ENCODE peak calls at places on chromosome 13, in five cellular contexts. J is HEK293T, E is NT2/D1, P is HepG2, L is GM12878. Y is an unnamed sample.

GRCh38 chr13:65725001-65725400 is 1505.1 kb downstream of the PCDH9 start:
- DNase-seq in P (no peak), J (no peak), E (no peak), L (no peak), Y (no peak)

GRCh38 chr13:32007494-32007893 is 24.1 kb upstream of the FRY start:
- DNase-seq in E (no peak), J (no peak), L (no peak), P (no peak), Y (no peak)

GRCh38 chr13:98018293-98018692 is 64.8 kb downstream of the IPO5 start:
- DNase-seq in L (no peak), E (no peak), J (no peak), P (no peak), Y (no peak)

GRCh38 chr13:28138756-28139470 is 568 bp downstream of the PAN3 start:
- DNase-seq in P (peak; percentile 75), E (no peak), J (peak; percentile 69), L (peak; percentile 80), Y (peak; percentile 86)

GRCh38 chr13:101916108-101916757 is 463.8 kb downstream of the ITGBL1 start:
- DNase-seq in E (peak; percentile 66), P (no peak), L (no peak), J (peak; percentile 19), Y (peak; percentile 43)

GRCh38 chr13:104833221-104833620 is 1702.2 kb downstream of the EFNB2 start:
- DNase-seq in E (no peak), J (no peak), P (no peak), L (no peak), Y (no peak)

GRCh38 chr13:73090116-73090811 is 31.5 kb downstream of the KLF5 start:
- DNase-seq in J (peak; percentile 53), L (no peak), E (peak; percentile 59), P (peak; percentile 95), Y (peak; percentile 60)

GRCh38 chr13:110134801-110135200 is 172.2 kb downstream of the COL4A1 start:
- DNase-seq in L (no peak), P (no peak), E (no peak), J (no peak), Y (no peak)

GRCh38 chr13:48906200-48906599 is 69.5 kb upstream of the FNDC3A start:
- DNase-seq in E (no peak), J (no peak), L (no peak), P (no peak), Y (no peak)

GRCh38 chr13:53200075-53200474 is 171.5 kb downstream of the OLFM4 start:
- DNase-seq in P (no peak), J (no peak), L (no peak), E (no peak), Y (no peak)

GRCh38 chr13:69619651-69620050 is 488.0 kb upstream of the ATXN8OS start:
- DNase-seq in E (no peak), J (no peak), P (no peak), L (no peak), Y (no peak)

GRCh38 chr13:93977986-93978385 is 501.5 kb downstream of the DCT start:
- DNase-seq in P (no peak), L (no peak), J (no peak), E (no peak), Y (no peak)

DNA sequence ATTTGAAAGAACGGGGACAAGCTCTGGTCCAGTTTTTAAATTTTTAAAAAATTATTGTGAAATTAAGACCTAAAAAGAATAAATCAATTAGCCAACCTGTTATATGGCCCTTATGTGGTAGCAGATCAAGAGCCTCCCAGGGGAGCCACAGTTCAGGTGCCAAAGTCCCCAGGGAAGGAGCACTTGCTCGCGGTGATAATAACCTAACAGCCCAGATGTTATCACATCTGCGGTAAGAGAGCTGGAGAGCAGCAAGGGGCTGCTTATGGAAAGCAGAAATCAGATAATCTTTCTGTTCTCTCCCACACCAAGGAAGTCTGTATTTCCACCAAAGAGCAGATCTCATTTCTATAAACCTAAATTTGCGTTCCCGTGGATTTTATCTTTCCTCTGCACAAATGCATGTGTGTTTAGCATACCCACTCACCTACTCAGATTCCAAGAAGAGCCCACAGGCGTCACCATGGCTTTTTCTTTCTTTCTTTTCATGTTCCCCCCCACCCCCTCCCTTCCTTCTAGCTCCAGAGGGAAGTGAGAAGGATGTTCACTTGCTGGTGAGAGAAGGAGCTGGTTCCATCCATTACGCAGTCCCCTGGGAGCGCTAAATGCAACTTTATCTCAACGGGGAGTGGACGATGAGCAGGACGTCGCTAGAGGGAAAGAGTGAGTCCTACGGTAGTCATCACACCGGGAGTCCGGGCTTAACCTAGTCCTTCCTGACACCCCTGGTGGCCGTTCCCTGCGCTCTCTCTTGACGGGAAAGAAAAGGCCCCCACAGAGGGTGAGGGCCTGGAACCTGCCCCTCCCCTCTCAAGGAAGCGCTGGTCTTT is 1.6 kb upstream of the POU4F1 start:
- DNase-seq in E (no peak), P (peak; percentile 50), J (peak; percentile 83), L (no peak), Y (peak; percentile 67)
- TF ChIP-seq SUZ12 in E (no peak), P (no peak), J (no peak), L (no peak), Y (peak; percentile 22)

DNA sequence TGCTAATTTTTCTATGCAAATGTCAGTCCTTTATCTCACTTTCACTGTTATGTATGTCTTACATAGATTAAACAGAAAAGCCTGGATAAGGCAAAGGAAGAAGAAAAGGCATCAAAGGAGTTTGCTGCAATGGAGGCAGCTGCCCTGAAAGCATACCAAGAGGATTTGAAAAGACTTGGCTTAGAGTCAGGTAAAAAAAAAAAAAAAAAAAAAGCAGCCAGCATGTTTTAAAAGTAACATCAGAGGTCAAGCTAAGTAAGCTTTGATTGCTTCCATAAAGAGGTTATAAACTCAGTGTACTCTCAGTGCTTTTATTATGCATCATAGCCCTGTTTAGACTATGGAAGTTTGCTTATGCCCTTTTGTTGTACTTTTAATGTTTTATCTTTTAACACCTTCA is 3.8 kb downstream of the WBP4 start:
- DNase-seq in J (no peak), L (no peak), P (no peak), E (no peak), Y (no peak)
- TF ChIP-seq SUZ12 in J (no peak), L (no peak), P (no peak), E (no peak), Y (no peak)

GRCh38 chr13:24630851-24631341 is 49.3 kb upstream of the ATP12A start:
- DNase-seq in L (no peak), J (no peak), E (peak; percentile 55), P (no peak), Y (peak; percentile 36)
- TF ChIP-seq SUZ12 in L (no peak), J (no peak), E (no peak), P (no peak), Y (no peak)

DNA sequence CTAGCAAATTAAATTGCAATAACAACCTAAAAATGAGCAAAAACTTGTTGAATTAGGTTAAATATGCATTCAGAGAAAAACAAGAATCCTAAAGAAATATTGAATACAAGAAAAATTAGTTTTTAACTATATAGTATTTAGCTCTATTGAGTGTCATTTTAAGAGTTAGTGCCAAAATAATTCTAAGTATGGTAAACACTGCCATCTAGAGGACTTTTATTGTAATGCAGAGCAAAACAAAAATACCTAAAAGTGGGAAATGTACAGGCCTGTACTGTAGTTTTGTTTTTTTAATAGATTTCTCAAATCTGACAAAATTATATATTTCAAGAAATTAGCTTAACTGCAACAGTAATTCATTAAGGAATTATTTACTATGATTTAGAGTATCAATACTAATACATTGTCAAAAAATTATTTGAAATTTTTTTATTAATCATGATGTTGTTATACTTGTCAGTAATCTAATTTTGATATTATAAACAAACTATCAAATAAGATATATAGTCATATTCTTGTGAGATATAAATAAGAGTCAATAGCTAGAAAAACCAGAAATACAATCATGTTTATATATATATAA is 8.2 kb upstream of the PCDH9 start:
- DNase-seq in L (no peak), P (peak; percentile 16), E (no peak), J (no peak), Y (no peak)
- TF ChIP-seq SUZ12 in L (no peak), P (no peak), E (no peak), J (no peak), Y (no peak)

DNA sequence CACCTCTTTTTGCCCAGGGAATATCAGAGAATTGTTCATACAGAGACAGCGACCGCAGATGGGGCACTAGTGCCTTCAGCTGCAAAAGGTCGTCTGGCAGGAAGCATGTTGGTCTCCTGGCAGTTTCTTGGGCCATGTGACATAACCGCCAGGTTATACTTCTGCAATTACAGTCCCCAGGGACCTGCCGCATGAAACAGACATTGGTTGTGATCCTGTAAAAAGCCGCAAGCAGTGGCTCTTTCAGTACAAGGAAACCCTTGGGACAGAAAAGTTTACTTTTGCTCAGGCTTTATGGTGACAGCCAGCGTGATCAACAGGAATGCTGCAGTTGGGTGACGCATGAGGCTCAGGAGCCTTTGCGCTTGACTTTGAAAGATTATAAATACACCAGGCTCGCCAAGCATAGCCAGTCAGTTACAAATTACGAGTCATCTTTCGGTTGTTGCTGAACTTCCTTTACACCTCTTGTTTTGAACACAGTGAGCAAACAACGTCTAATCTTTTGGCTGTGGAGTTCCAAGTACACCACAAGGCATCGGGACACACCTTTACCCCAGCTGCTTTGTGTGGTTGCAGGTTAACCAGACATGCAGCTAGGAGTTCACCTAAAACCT is 50.5 kb upstream of the UBE2L5 start:
- DNase-seq in E (no peak), J (no peak), P (peak; percentile 35), L (peak; percentile 96), Y (no peak)
- TF ChIP-seq SUZ12 in E (no peak), J (no peak), P (no peak), L (no peak), Y (no peak)